ENCODE peak calls at places on chromosomes 3 and 15, in five cellular contexts. One of them, this sample, is unnamed.

GRCh38 chr3:194134231-194134756 is 1.7 kb upstream of the HES1 start:
- DNase-seq in adipocyte: peak; percentile 84
- DNase-seq in fibroblast of lung: peak; percentile 62
- DNase-seq in endothelial cell of umbilical vein: no peak
- DNase-seq in H9: no peak
- DNase-seq in this sample: no peak

GRCh38 chr3:187719628-187720336 is 17.4 kb upstream of the RTP2 start:
- DNase-seq in endothelial cell of umbilical vein: no peak
- DNase-seq in fibroblast of lung: no peak
- DNase-seq in H9: no peak
- DNase-seq in adipocyte: peak; percentile 15
- DNase-seq in this sample: no peak

GRCh38 chr3:72189344-72189743 is 404.4 kb upstream of the PROK2 start:
- DNase-seq in H9: no peak
- DNase-seq in adipocyte: no peak
- DNase-seq in fibroblast of lung: no peak
- DNase-seq in endothelial cell of umbilical vein: no peak
- DNase-seq in this sample: no peak

GRCh38 chr3:72258366-72258765 is 473.4 kb upstream of the PROK2 start:
- DNase-seq in endothelial cell of umbilical vein: no peak
- DNase-seq in adipocyte: no peak
- DNase-seq in H9: no peak
- DNase-seq in fibroblast of lung: no peak
- DNase-seq in this sample: no peak

GRCh38 chr3:150268426-150269321 is 139.4 kb upstream of the TSC22D2 start:
- DNase-seq in endothelial cell of umbilical vein: no peak
- DNase-seq in H9: no peak
- DNase-seq in fibroblast of lung: peak; percentile 69
- DNase-seq in adipocyte: no peak
- DNase-seq in this sample: no peak

GRCh38 chr3:79005084-79005483 is 762.7 kb downstream of the ROBO1 start:
- DNase-seq in endothelial cell of umbilical vein: no peak
- DNase-seq in adipocyte: peak; percentile 27
- DNase-seq in H9: no peak
- DNase-seq in fibroblast of lung: no peak
- DNase-seq in this sample: no peak

GRCh38 chr3:124362418-124362817 is 367.8 kb upstream of the UMPS start:
- DNase-seq in H9: no peak
- DNase-seq in fibroblast of lung: no peak
- DNase-seq in endothelial cell of umbilical vein: no peak
- DNase-seq in adipocyte: no peak
- DNase-seq in this sample: no peak

GRCh38 chr3:129576514-129577345 is 29.7 kb downstream of the PLXND1 start:
- DNase-seq in H9: no peak
- DNase-seq in fibroblast of lung: no peak
- DNase-seq in endothelial cell of umbilical vein: peak; percentile 37
- DNase-seq in adipocyte: no peak
- DNase-seq in this sample: no peak

GRCh38 chr15:78056714-78057269 is 20.7 kb downstream of the TBC1D2B start:
- DNase-seq in H9: no peak
- DNase-seq in adipocyte: no peak
- DNase-seq in fibroblast of lung: peak; percentile 41
- DNase-seq in endothelial cell of umbilical vein: peak; percentile 61
- DNase-seq in this sample: peak; percentile 51

DNA sequence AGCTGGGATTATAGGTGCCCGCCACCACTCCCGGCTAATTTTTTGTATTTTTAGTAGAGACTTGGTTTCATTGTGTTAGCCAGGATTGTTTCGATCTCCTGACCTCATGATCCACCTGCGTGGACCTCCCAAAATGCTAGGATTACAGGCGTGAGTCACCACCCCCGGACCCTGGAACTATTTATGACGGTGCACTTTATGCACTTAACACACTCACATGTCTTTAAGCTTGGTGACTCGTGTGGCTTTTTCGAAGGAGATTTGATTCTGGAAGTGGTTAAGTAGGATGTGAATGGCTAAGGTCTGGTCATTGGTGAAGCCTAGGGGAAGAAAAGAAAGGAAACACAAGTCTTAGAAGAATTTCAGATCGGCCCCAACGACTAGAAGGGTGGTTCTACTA is 20.3 kb downstream of the BBS4 start:
- DNase-seq in H9: no peak
- DNase-seq in fibroblast of lung: no peak
- DNase-seq in adipocyte: no peak
- DNase-seq in endothelial cell of umbilical vein: no peak
- DNase-seq in this sample: no peak
- H3K9ac ChIP-seq in H9: no peak overlapping the region
- H3K9ac ChIP-seq in fibroblast of lung: no peak overlapping the region
- H3K9ac ChIP-seq in adipocyte: no peak overlapping the region
- H3K9ac ChIP-seq in endothelial cell of umbilical vein: no peak overlapping the region
- H3K9ac ChIP-seq in this sample: no peak overlapping the region

DNA sequence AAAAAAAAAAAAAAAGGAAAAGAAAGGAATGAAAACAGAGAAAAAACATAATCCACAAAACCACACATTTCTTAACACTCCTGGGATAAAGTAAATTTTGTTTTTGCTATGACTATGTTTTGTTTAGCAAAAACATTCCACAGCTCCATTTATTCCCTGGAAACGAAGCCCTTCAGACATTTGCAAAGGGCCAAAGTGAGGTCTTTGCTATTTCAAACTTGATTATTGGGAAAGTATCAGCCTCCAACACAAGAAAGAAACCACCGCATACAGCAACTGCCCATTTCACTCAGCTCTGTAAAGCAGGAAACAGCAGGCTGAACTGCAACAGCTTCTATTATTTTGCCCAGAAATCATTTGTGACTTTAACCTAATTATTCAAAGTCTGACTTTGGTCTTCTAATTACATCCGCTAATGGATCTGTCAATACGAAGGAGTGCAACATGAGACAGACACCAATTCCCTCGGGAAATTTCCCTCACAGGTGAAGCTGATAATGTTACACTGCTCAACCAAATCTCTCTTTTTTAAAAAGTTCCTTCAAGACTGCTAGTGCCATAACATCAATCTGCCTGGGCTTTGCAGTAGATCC is 72.1 kb downstream of the RFTN1 start:
- DNase-seq in fibroblast of lung: peak; percentile 74
- DNase-seq in endothelial cell of umbilical vein: no peak
- DNase-seq in H9: no peak
- DNase-seq in adipocyte: peak; percentile 88
- DNase-seq in this sample: no peak
- H3K9ac ChIP-seq in fibroblast of lung: no peak overlapping the region
- H3K9ac ChIP-seq in endothelial cell of umbilical vein: no peak overlapping the region
- H3K9ac ChIP-seq in H9: no peak overlapping the region
- H3K9ac ChIP-seq in adipocyte: peak overlapping the region; percentile 67
- H3K9ac ChIP-seq in this sample: no peak overlapping the region

GRCh38 chr15:74869372-74869725 is 3.8 kb downstream of the SCAMP2 start:
- DNase-seq in fibroblast of lung: no peak
- DNase-seq in endothelial cell of umbilical vein: no peak
- DNase-seq in adipocyte: no peak
- DNase-seq in H9: no peak
- DNase-seq in this sample: no peak

GRCh38 chr15:74870496-74871213 is 2.5 kb downstream of the SCAMP2 start:
- DNase-seq in endothelial cell of umbilical vein: peak; percentile 6
- DNase-seq in H9: no peak
- DNase-seq in adipocyte: peak; percentile 65
- DNase-seq in fibroblast of lung: no peak
- DNase-seq in this sample: peak; percentile 58

GRCh38 chr15:74867562-74868458 is 5.4 kb downstream of the SCAMP2 start:
- DNase-seq in adipocyte: no peak
- DNase-seq in H9: no peak
- DNase-seq in fibroblast of lung: no peak
- DNase-seq in endothelial cell of umbilical vein: peak; percentile 46
- DNase-seq in this sample: no peak

GRCh38 chr15:74872702-74873035 is 496 bp downstream of the SCAMP2 start:
- DNase-seq in fibroblast of lung: no peak
- DNase-seq in endothelial cell of umbilical vein: no peak
- DNase-seq in H9: no peak
- DNase-seq in adipocyte: no peak
- DNase-seq in this sample: no peak

GRCh38 chr15:74869726-74870407 is 3.3 kb downstream of the SCAMP2 start:
- DNase-seq in adipocyte: peak; percentile 36
- DNase-seq in fibroblast of lung: peak; percentile 60
- DNase-seq in H9: no peak
- DNase-seq in endothelial cell of umbilical vein: peak; percentile 43
- DNase-seq in this sample: no peak
- H3K9ac ChIP-seq in adipocyte: peak overlapping the region; percentile 48
- H3K9ac ChIP-seq in fibroblast of lung: no peak overlapping the region
- H3K9ac ChIP-seq in H9: no peak overlapping the region
- H3K9ac ChIP-seq in endothelial cell of umbilical vein: no peak overlapping the region
- H3K9ac ChIP-seq in this sample: no peak overlapping the region

DNA sequence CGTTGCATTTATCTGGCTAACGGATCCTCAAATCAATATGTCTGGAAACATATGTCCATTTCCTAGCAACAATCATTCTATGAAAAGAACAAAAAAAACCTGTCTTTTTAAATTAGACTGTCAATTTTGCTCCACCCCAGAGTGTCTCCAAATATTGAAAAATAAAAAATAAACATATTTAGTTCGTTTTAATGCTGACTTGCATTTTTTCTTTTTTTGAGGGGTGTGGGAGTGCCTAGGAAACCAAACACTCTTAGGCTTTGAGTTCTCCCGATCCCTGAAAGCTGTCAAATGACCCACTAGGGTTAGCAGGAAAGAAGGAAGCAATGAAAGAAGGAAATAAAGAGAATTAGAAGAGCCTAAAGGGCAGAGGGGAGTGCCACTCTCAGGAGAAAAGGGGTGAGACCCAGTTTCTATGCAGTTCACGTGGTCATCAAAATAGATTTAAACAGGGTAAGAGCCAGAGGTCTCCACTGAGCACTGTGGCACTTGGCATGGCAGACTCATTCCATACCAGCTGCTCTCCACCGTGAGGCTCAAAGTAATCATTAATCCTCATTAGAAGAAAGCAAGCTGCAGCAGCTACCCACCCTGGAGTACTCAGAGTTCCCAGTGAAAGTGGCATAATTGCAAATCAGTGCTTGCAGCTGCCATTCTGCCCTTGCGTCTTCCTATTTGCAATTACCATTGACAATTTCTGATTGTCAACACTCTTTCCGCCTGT is 32.4 kb downstream of the PDZRN3 start:
- DNase-seq in adipocyte: no peak
- DNase-seq in fibroblast of lung: no peak
- DNase-seq in endothelial cell of umbilical vein: no peak
- DNase-seq in H9: no peak
- DNase-seq in this sample: no peak
- H3K9ac ChIP-seq in adipocyte: no peak overlapping the region
- H3K9ac ChIP-seq in fibroblast of lung: no peak overlapping the region
- H3K9ac ChIP-seq in endothelial cell of umbilical vein: no peak overlapping the region
- H3K9ac ChIP-seq in H9: no peak overlapping the region
- H3K9ac ChIP-seq in this sample: no peak overlapping the region

GRCh38 chr3:14691239-14691638 is 16.3 kb downstream of the C3orf20 start:
- DNase-seq in adipocyte: no peak
- DNase-seq in endothelial cell of umbilical vein: no peak
- DNase-seq in H9: no peak
- DNase-seq in fibroblast of lung: no peak
- DNase-seq in this sample: no peak
- H3K9ac ChIP-seq in adipocyte: no peak overlapping the region
- H3K9ac ChIP-seq in endothelial cell of umbilical vein: no peak overlapping the region
- H3K9ac ChIP-seq in H9: no peak overlapping the region
- H3K9ac ChIP-seq in fibroblast of lung: no peak overlapping the region
- H3K9ac ChIP-seq in this sample: no peak overlapping the region

GRCh38 chr3:11235385-11235784 is 36.8 kb upstream of the ATG7 start:
- DNase-seq in H9: no peak
- DNase-seq in fibroblast of lung: no peak
- DNase-seq in adipocyte: no peak
- DNase-seq in endothelial cell of umbilical vein: no peak
- DNase-seq in this sample: no peak

GRCh38 chr3:11238057-11238456 is 34.1 kb upstream of the ATG7 start:
- DNase-seq in fibroblast of lung: peak; percentile 90
- DNase-seq in endothelial cell of umbilical vein: peak; percentile 48
- DNase-seq in adipocyte: peak; percentile 87
- DNase-seq in H9: no peak
- DNase-seq in this sample: peak; percentile 81

GRCh38 chr3:11238880-11239279 is 33.3 kb upstream of the ATG7 start:
- DNase-seq in H9: no peak
- DNase-seq in fibroblast of lung: peak; percentile 89
- DNase-seq in endothelial cell of umbilical vein: peak; percentile 20
- DNase-seq in adipocyte: peak; percentile 62
- DNase-seq in this sample: peak; percentile 93

GRCh38 chr3:11239796-11240195 is 32.4 kb upstream of the ATG7 start:
- DNase-seq in adipocyte: no peak
- DNase-seq in H9: no peak
- DNase-seq in endothelial cell of umbilical vein: no peak
- DNase-seq in fibroblast of lung: no peak
- DNase-seq in this sample: no peak

DNA sequence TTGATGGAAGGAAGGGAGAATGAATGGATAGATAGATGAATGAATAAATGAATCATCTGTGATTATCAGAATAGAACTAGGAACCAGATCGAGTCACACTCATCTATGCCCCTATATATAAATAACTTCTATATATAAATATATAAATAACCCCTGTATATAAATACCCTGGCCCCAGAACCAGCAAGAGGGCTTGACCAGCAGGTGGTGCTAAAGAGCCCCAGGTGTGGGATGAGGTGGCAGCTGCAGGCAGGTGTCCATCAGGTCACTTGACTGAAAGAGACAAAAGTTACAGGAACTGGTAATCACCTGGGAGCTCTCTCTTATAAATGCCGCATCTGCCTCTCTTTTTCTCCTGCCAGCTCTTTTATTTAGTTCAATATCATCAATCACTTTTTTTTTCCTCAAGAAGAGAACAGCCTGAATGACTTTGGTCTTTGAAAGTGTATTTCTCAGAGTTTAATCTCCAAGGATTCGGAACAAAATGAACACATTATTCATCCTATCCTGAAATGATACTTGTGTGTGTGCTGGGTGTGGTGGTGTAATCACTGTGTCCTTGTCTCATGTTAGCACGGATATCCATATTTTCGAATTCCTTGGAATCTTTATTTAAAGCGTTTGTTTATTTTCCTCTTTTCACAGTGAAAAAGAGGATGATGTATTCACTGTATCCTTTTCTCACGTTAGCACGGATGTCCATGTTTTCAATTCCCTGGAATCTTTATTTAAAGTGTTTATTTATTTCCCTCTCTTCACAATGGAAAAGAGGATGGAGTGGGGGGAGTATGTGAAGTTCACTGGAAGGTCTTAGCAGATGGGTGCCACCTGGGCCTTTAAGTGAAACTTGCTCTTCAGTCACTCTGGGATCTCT is 35.4 kb upstream of the ATG7 start:
- DNase-seq in H9: peak; percentile 84
- DNase-seq in fibroblast of lung: peak; percentile 48
- DNase-seq in adipocyte: peak; percentile 68
- DNase-seq in endothelial cell of umbilical vein: peak; percentile 61
- DNase-seq in this sample: peak; percentile 68
- H3K9ac ChIP-seq in H9: no peak overlapping the region
- H3K9ac ChIP-seq in fibroblast of lung: no peak overlapping the region
- H3K9ac ChIP-seq in adipocyte: peak overlapping the region; percentile 8
- H3K9ac ChIP-seq in endothelial cell of umbilical vein: peak overlapping the region; percentile 9
- H3K9ac ChIP-seq in this sample: no peak overlapping the region

DNA sequence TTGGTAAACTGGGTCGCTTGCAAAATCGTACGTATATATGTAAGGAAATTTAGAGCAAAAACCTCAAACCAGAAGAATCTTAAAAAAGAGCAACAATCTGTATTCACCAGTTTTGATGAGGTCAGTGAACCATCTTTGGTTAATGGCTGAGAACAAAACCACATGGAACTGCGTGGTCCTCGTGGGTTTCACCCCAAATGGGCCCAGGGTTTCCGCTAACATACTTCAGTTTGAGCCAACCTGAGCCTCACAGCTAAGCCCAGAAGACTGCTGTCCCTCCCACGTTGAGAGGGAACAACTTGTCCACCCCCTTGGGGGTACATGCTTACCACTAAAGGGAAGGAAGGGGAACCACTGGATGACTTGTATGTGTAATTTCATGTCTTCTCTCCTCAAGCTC is 204.6 kb downstream of the CACNA2D3 start:
- DNase-seq in endothelial cell of umbilical vein: no peak
- DNase-seq in adipocyte: no peak
- DNase-seq in fibroblast of lung: no peak
- DNase-seq in H9: no peak
- DNase-seq in this sample: no peak
- H3K9ac ChIP-seq in endothelial cell of umbilical vein: no peak overlapping the region
- H3K9ac ChIP-seq in adipocyte: no peak overlapping the region
- H3K9ac ChIP-seq in fibroblast of lung: no peak overlapping the region
- H3K9ac ChIP-seq in H9: no peak overlapping the region
- H3K9ac ChIP-seq in this sample: no peak overlapping the region

This sample was measured in mammary epithelial cell.